ENCODE peak calls at places on chromosomes 5 and 9, in five cellular contexts. D, F, A, R and H are unnamed samples.
A peak's percentile ranks its signal among the peaks of the same experiment; 100 is the strongest.

GRCh38 chr9:118000581-118000980 is 296.4 kb downstream of the TLR4 start:
- DNase-seq in D (no peak), F (no peak), A (no peak), R (no peak), H (no peak)

GRCh38 chr5:168260353-168261211 is 30.9 kb upstream of the WWC1 start:
- DNase-seq in D (no peak), F (no peak), A (no peak), R (no peak), H (no peak)

GRCh38 chr5:80941496-80941895 is 18.7 kb upstream of the RASGRF2 start:
- DNase-seq in D (no peak), F (no peak), A (no peak), R (no peak), H (no peak)

GRCh38 chr5:81601912-81602311 is 149.0 kb downstream of the SSBP2 start:
- DNase-seq in D (no peak), F (no peak), A (peak; percentile 51), R (no peak), H (no peak)

GRCh38 chr5:43661102-43661501 is 58.1 kb downstream of the NNT start:
- DNase-seq in D (no peak), F (no peak), A (peak; percentile 69), R (no peak), H (no peak)

GRCh38 chr9:90607701-90608122 is 34.9 kb downstream of the DIRAS2 start:
- DNase-seq in D (no peak), F (no peak), A (no peak), R (no peak), H (no peak)

GRCh38 chr9:111605041-111605559 is 5.7 kb upstream of the PTGR1 start:
- DNase-seq in D (no peak), F (no peak), A (no peak), R (no peak), H (no peak)

GRCh38 chr9:79581794-79582193 is 10.0 kb downstream of the TLE4 start:
- DNase-seq in D (peak; percentile 22), F (no peak), A (peak; percentile 75), R (no peak), H (no peak)

GRCh38 chr5:112006721-112007120 is 249.7 kb upstream of the NREP start:
- DNase-seq in D (no peak), F (no peak), A (peak; percentile 90), R (no peak), H (no peak)

GRCh38 chr9:34590376-34591090 is 1.0 kb upstream of the CNTFR start:
- DNase-seq in D (no peak), F (no peak), A (peak; percentile 20), R (peak; percentile 81), H (no peak)

GRCh38 chr5:124866355-124867063 is 120.1 kb upstream of the ZNF608 start:
- DNase-seq in D (no peak), F (no peak), A (no peak), R (no peak), H (no peak)

GRCh38 chr5:91092859-91093843 is 290.0 kb downstream of the ARRDC3 start:
- DNase-seq in D (no peak), F (no peak), A (no peak), R (no peak), H (no peak)

GRCh38 chr5:24385617-24386016 is 259.2 kb downstream of the CDH10 start:
- DNase-seq in D (no peak), F (no peak), A (no peak), R (no peak), H (no peak)

GRCh38 chr5:1003296-1003937 is 5.2 kb upstream of the NKD2 start:
- DNase-seq in D (no peak), F (no peak), A (no peak), R (peak; percentile 60), H (no peak)